ENCODE peak calls at places on chromosome 3, in six cellular contexts. G is AG04450, W is brain microvascular endothelial cell, I is aorta, B is RWPE1, P is body of pancreas. J is an unnamed sample.

GRCh38 chr3:16504692-16505091 is 8.8 kb downstream of the RFTN1 start:
- DNase-seq in G (no peak), W (no peak), I (no peak), B (no peak), P (no peak), J (no peak)

GRCh38 chr3:184031187-184031792 is at the start of gene HTR3D:
- DNase-seq in G (no peak), W (no peak), I (no peak), B (no peak), P (no peak), J (no peak)

GRCh38 chr3:42097166-42097946 is 6.2 kb downstream of the TRAK1 start:
- DNase-seq in G (peak), W (peak), I (no peak), B (no peak), P (no peak), J (no peak)

GRCh38 chr3:71185733-71186455 is 397.6 kb downstream of the FOXP1 start:
- DNase-seq in G (no peak), W (peak), I (no peak), B (peak), P (no peak), J (no peak)

GRCh38 chr3:13861461-13861860 is 18.4 kb downstream of the WNT7A start:
- DNase-seq in G (no peak), W (no peak), I (no peak), B (no peak), P (no peak), J (no peak)

GRCh38 chr3:128969993-128970740 is 23.7 kb downstream of the CFAP92 start:
- DNase-seq in G (no peak), W (no peak), I (peak), B (peak), P (peak), J (no peak)

GRCh38 chr3:106824856-106825255 is 552.4 kb upstream of the CCDC54 start:
- DNase-seq in G (peak), W (peak), I (no peak), B (no peak), P (no peak), J (no peak)

GRCh38 chr3:123773681-123774431 is 110.3 kb downstream of the MYLK start:
- DNase-seq in G (peak), W (no peak), I (peak), B (no peak), P (no peak), J (no peak)

GRCh38 chr3:57951106-57951882 is 56.9 kb upstream of the FLNB start:
- DNase-seq in G (peak), W (peak), I (peak), B (peak), P (peak), J (peak)

GRCh38 chr3:103203431-103203830 is 768.6 kb downstream of the ZPLD1 start:
- DNase-seq in G (no peak), W (no peak), I (no peak), B (no peak), P (no peak), J (no peak)

GRCh38 chr3:22029480-22029879 is 278.5 kb upstream of the ZNF385D start:
- DNase-seq in G (no peak), W (no peak), I (no peak), B (no peak), P (no peak), J (no peak)

GRCh38 chr3:88809993-88810392 is 297.4 kb upstream of the EPHA3 start:
- DNase-seq in G (no peak), W (peak), I (no peak), B (no peak), P (no peak), J (no peak)

GRCh38 chr3:177591371-177591770 is 394.1 kb upstream of the TBL1XR1 start:
- DNase-seq in G (no peak), W (no peak), I (peak), B (peak), P (no peak), J (no peak)

GRCh38 chr3:160686955-160687535 is 10.1 kb downstream of the ARL14 start:
- DNase-seq in G (no peak), W (no peak), I (no peak), B (no peak), P (no peak), J (no peak)

GRCh38 chr3:134886991-134887390 is 91.9 kb downstream of the EPHB1 start:
- DNase-seq in G (no peak), W (no peak), I (no peak), B (no peak), P (no peak), J (no peak)

GRCh38 chr3:150755902-150756301 is 7.1 kb downstream of the SIAH2 start:
- DNase-seq in G (no peak), W (no peak), I (no peak), B (no peak), P (no peak), J (no peak)

GRCh38 chr3:150757768-150758167 is 5.2 kb downstream of the SIAH2 start:
- DNase-seq in G (no peak), W (no peak), I (no peak), B (no peak), P (no peak), J (no peak)

GRCh38 chr3:150759319-150759718 is 3.6 kb downstream of the SIAH2 start:
- DNase-seq in G (no peak), W (no peak), I (no peak), B (peak), P (no peak), J (no peak)

GRCh38 chr3:150756491-150757059 is 6.4 kb downstream of the SIAH2 start:
- DNase-seq in G (no peak), W (no peak), I (no peak), B (no peak), P (peak), J (no peak)

GRCh38 chr3:150757364-150757763 is 5.6 kb downstream of the SIAH2 start:
- DNase-seq in G (no peak), W (no peak), I (no peak), B (no peak), P (no peak), J (no peak)
- H3K27ac ChIP-seq in G (no peak), W (no peak), I (no peak), B (no peak), P (no peak), J (no peak)

DNA sequence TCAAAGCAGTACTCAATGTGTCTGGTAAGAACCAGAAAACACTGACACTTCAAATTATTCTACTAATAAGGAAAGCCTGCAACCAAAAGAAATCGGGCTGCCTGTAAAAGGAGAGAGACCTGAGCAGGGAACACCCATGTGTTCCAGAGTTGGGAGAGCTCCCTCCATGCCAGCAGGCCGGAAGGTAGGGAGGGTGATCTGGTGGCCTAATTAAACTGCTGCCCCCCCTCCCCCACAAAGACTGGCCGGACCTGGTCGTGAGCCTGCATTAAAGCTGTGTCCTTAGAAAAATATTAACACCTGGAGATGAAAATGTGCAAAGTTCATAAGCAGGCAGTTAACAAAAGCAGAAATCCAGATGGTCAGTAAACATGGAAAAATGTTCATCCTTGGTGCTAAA is 170.6 kb upstream of the BHLHE40 start:
- DNase-seq in G (no peak), W (no peak), I (no peak), B (no peak), P (peak), J (no peak)
- H3K27ac ChIP-seq in G (no peak), W (no peak), I (no peak), B (no peak), P (no peak), J (no peak)

GRCh38 chr3:98550833-98551232 is 19.1 kb downstream of the GPR15 start:
- DNase-seq in G (no peak), W (no peak), I (no peak), B (no peak), P (no peak), J (no peak)
- H3K27ac ChIP-seq in G (no peak), W (no peak), I (no peak), B (no peak), P (no peak), J (no peak)

GRCh38 chr3:5011555-5012256 is 32.5 kb downstream of the BHLHE40 start:
- DNase-seq in G (no peak), W (no peak), I (no peak), B (no peak), P (no peak), J (no peak)
- H3K27ac ChIP-seq in G (no peak), W (no peak), I (no peak), B (no peak), P (no peak), J (no peak)

GRCh38 chr3:127772776-127773751 is 49.3 kb downstream of the MGLL start:
- DNase-seq in G (no peak), W (no peak), I (no peak), B (no peak), P (no peak), J (no peak)
- H3K27ac ChIP-seq in G (peak), W (no peak), I (no peak), B (peak), P (no peak), J (no peak)

GRCh38 chr3:110618512-110619226 is 452.9 kb upstream of the NECTIN3 start:
- DNase-seq in G (no peak), W (no peak), I (no peak), B (no peak), P (no peak), J (no peak)

GRCh38 chr3:110625126-110625798 is 446.4 kb upstream of the NECTIN3 start:
- DNase-seq in G (no peak), W (no peak), I (no peak), B (no peak), P (no peak), J (no peak)

GRCh38 chr3:110624571-110624970 is 447.0 kb upstream of the NECTIN3 start:
- DNase-seq in G (peak), W (no peak), I (no peak), B (no peak), P (peak), J (no peak)

GRCh38 chr3:110620118-110620517 is 451.5 kb upstream of the NECTIN3 start:
- DNase-seq in G (no peak), W (no peak), I (no peak), B (no peak), P (no peak), J (no peak)

GRCh38 chr3:110623571-110623970 is 448.0 kb upstream of the NECTIN3 start:
- DNase-seq in G (no peak), W (no peak), I (no peak), B (no peak), P (no peak), J (no peak)
- H3K27ac ChIP-seq in G (no peak), W (no peak), I (no peak), B (no peak), P (no peak), J (no peak)

GRCh38 chr3:171453175-171453868 is 6.9 kb downstream of the TNIK start:
- DNase-seq in G (no peak), W (no peak), I (no peak), B (no peak), P (no peak), J (no peak)
- H3K27ac ChIP-seq in G (no peak), W (no peak), I (no peak), B (no peak), P (no peak), J (no peak)

DNA sequence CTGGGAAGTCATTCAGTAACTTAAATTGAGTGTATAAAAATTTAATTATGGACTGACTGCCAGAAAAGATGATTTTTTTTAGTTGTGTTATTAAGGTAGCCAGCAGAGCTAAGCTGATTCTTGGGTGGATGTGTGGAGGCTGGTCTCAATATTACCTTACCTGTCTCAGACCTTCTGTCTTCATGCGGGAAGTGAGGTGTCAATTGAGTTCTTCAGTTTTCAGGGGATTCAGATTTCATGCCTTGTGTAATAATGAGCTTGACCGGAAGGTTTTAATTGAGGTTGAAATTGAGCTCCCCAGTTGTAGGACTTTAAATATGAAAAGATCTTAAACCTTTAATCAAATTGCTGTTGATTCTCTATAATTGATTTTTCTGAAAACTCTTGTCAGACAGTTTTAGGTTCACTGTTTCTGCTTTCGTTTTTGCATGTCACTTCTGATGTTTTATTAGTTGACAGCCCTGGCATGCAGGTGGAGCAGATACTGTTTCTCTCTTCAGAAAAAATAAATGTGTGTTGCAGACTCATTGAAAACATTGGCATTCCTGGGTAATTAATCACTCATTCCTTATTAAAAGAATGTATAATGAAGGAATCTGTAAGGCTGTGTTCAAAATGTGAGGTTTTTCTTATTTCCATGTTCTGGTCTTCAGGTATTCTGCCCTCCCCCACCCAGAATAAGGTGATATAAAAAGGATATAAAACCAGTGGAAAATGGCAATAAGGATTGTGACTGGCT is 54.5 kb downstream of the PSMD6 start:
- DNase-seq in G (no peak), W (no peak), I (no peak), B (peak), P (no peak), J (no peak)
- H3K27ac ChIP-seq in G (no peak), W (peak), I (no peak), B (no peak), P (peak), J (peak)

DNA sequence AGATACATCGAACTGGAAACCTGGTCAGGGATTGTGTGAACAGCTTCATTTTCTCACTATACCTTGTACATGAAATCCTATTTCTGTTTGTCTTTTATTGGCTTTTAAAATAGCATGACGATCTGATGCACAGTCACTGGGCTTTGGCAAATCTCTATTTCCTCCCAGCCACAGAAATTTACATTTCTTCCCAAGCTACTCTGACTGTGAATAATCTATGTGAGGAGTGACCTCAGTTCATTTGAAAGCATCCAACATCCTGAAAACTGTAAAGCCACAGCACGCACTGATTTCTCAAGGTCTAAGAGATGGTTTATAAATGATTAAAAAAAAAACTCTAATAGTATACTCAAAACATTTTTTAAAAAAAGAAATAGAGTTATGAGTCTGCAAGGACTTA is 450.3 kb downstream of the IL5RA start:
- DNase-seq in G (no peak), W (no peak), I (no peak), B (no peak), P (no peak), J (no peak)
- H3K27ac ChIP-seq in G (no peak), W (no peak), I (no peak), B (no peak), P (no peak), J (no peak)

J was measured in breast epithelium.